ENCODE peak calls at places on chromosome 10, in ten cellular contexts. Z, L, H, W, U, C, X, P, Q and R are unnamed samples.

GRCh38 chr10:113541554-113541902 is 11.3 kb upstream of the HABP2 start:
- DNase-seq in Z (no peak), L (no peak), H (no peak), W (no peak), U (no peak), C (no peak), X (no peak), P (no peak), Q (no peak), R (no peak)

GRCh38 chr10:110460111-110460809 is 37.4 kb upstream of the DUSP5 start:
- DNase-seq in Z (no peak), L (no peak), H (no peak), W (no peak), U (no peak), C (no peak), X (no peak), P (no peak), Q (peak), R (no peak)

GRCh38 chr10:65518379-65518778 is 1407.5 kb upstream of the LRRTM3 start:
- DNase-seq in Z (no peak), L (no peak), H (no peak), W (peak), U (no peak), C (no peak), X (no peak), P (peak), Q (no peak), R (no peak)

GRCh38 chr10:62171791-62172190 is 96.9 kb downstream of the RTKN2 start:
- DNase-seq in Z (peak), L (no peak), H (no peak), W (no peak), U (no peak), C (no peak), X (peak), P (no peak), Q (no peak), R (no peak)

GRCh38 chr10:61901829-61902447 is 439 bp downstream of the ARID5B start:
- DNase-seq in Z (peak), L (no peak), H (peak), W (no peak), U (peak), C (no peak), X (no peak), P (no peak), Q (no peak), R (no peak)

GRCh38 chr10:79502561-79503309 is 9.6 kb upstream of the EIF5AL1 start:
- DNase-seq in Z (no peak), L (no peak), H (peak), W (no peak), U (peak), C (no peak), X (no peak), P (peak), Q (no peak), R (no peak)

GRCh38 chr10:119461380-119461779 is 81.1 kb downstream of the RGS10 start:
- DNase-seq in Z (no peak), L (no peak), H (no peak), W (no peak), U (peak), C (no peak), X (no peak), P (peak), Q (no peak), R (peak)

GRCh38 chr10:119205926-119206602 is 1.3 kb upstream of the GRK5 start:
- DNase-seq in Z (no peak), L (peak), H (peak), W (no peak), U (peak), C (no peak), X (no peak), P (no peak), Q (no peak), R (peak)

GRCh38 chr10:88389456-88389855 is 193.7 kb downstream of the RNLS start:
- DNase-seq in Z (peak), L (no peak), H (peak), W (no peak), U (no peak), C (no peak), X (peak), P (peak), Q (peak), R (no peak)

GRCh38 chr10:101047268-101047667 is 14.5 kb upstream of the KAZALD1 start:
- DNase-seq in Z (no peak), L (no peak), H (no peak), W (no peak), U (peak), C (no peak), X (no peak), P (no peak), Q (peak), R (no peak)

GRCh38 chr10:71812016-71812912 is 38.8 kb downstream of the PSAP start:
- DNase-seq in Z (peak), L (peak), H (peak), W (no peak), U (peak), C (peak), X (no peak), P (peak), Q (peak), R (peak)

GRCh38 chr10:16260388-16260787 is 176.4 kb upstream of the PTER start:
- DNase-seq in Z (no peak), L (no peak), H (no peak), W (no peak), U (no peak), C (no peak), X (no peak), P (no peak), Q (no peak), R (no peak)

GRCh38 chr10:94088926-94089381 is 95.2 kb downstream of the PLCE1 start:
- DNase-seq in Z (peak), L (no peak), H (no peak), W (no peak), U (no peak), C (no peak), X (no peak), P (peak), Q (no peak), R (no peak)

GRCh38 chr10:3220853-3221252 is 48.3 kb upstream of the PITRM1 start:
- DNase-seq in Z (peak), L (no peak), H (no peak), W (no peak), U (no peak), C (no peak), X (no peak), P (peak), Q (no peak), R (no peak)

GRCh38 chr10:5684971-5685763 is 529 bp downstream of the TASOR2 start:
- DNase-seq in Z (peak), L (peak), H (peak), W (no peak), U (peak), C (peak), X (peak), P (peak), Q (peak), R (peak)

GRCh38 chr10:125788156-125789034 is 12.8 kb upstream of the MMP21 start:
- DNase-seq in Z (no peak), L (no peak), H (no peak), W (no peak), U (no peak), C (no peak), X (no peak), P (no peak), Q (no peak), R (no peak)

GRCh38 chr10:33279276-33279675 is 55.2 kb downstream of the NRP1 start:
- DNase-seq in Z (no peak), L (no peak), H (no peak), W (no peak), U (no peak), C (no peak), X (no peak), P (no peak), Q (no peak), R (no peak)

GRCh38 chr10:113987805-113988204 is 55.9 kb upstream of the ADRB1 start:
- DNase-seq in Z (peak), L (no peak), H (no peak), W (no peak), U (no peak), C (no peak), X (no peak), P (peak), Q (no peak), R (no peak)

GRCh38 chr10:51910189-51910588 is 210.8 kb upstream of the CSTF2T start:
- DNase-seq in Z (no peak), L (no peak), H (peak), W (no peak), U (peak), C (no peak), X (no peak), P (no peak), Q (no peak), R (no peak)

GRCh38 chr10:129949411-129950335 is 14.4 kb downstream of the EBF3 start:
- DNase-seq in Z (no peak), L (no peak), H (peak), W (no peak), U (peak), C (no peak), X (no peak), P (no peak), Q (no peak), R (no peak)

GRCh38 chr10:36173364-36173763 is 531.3 kb upstream of the FZD8 start:
- DNase-seq in Z (no peak), L (no peak), H (no peak), W (no peak), U (no peak), C (no peak), X (no peak), P (no peak), Q (no peak), R (no peak)

GRCh38 chr10:116049644-116050043 is 223.4 kb downstream of the GFRA1 start:
- DNase-seq in Z (no peak), L (no peak), H (no peak), W (no peak), U (no peak), C (no peak), X (no peak), P (no peak), Q (no peak), R (no peak)

GRCh38 chr10:131199646-131200045 is 111.9 kb downstream of the TCERG1L start:
- DNase-seq in Z (no peak), L (no peak), H (no peak), W (no peak), U (no peak), C (no peak), X (no peak), P (no peak), Q (peak), R (no peak)

GRCh38 chr10:124185074-124185473 is 91.7 kb upstream of the CHST15 start:
- DNase-seq in Z (no peak), L (no peak), H (no peak), W (no peak), U (no peak), C (no peak), X (no peak), P (peak), Q (no peak), R (no peak)

GRCh38 chr10:132407846-132408278 is 10.9 kb downstream of the PWWP2B start:
- DNase-seq in Z (no peak), L (no peak), H (peak), W (no peak), U (peak), C (no peak), X (no peak), P (peak), Q (no peak), R (no peak)

GRCh38 chr10:16909961-16910794 is 93.0 kb upstream of the RSU1 start:
- DNase-seq in Z (peak), L (no peak), H (no peak), W (no peak), U (no peak), C (no peak), X (no peak), P (no peak), Q (no peak), R (no peak)